ENCODE peak calls at places on chromosomes 12 and 14, in seven cellular contexts. O is T-helper 1 cell, M is NCI-H1048, Z is GDM1, D is T-helper 2 cell, W is non-pigmented ciliary epithelial cell, C is H54. Y is an unnamed sample.

GRCh38 chr12:6769003-6769389 is 2.8 kb downstream of the PTMS start:
- DNase-seq in O (no peak), M (no peak), Z (no peak), D (no peak), W (no peak), C (no peak), Y (no peak)

GRCh38 chr12:42090899-42091298 is 53.8 kb downstream of the GXYLT1 start:
- DNase-seq in O (no peak), M (no peak), Z (no peak), D (no peak), W (peak), C (peak), Y (no peak)

GRCh38 chr12:108126212-108126611 is 2.9 kb upstream of the WSCD2 start:
- DNase-seq in O (no peak), M (no peak), Z (no peak), D (no peak), W (no peak), C (no peak), Y (no peak)

GRCh38 chr14:22477569-22478194 is 111.3 kb downstream of the DAD1 start:
- DNase-seq in O (no peak), M (no peak), Z (no peak), D (no peak), W (no peak), C (no peak), Y (no peak)

GRCh38 chr12:42507589-42507988 is 82.0 kb downstream of the PRICKLE1 start:
- DNase-seq in O (no peak), M (no peak), Z (no peak), D (no peak), W (no peak), C (no peak), Y (no peak)

GRCh38 chr12:6752181-6752930 is 585 bp downstream of the MLF2 start:
- DNase-seq in O (no peak), M (no peak), Z (no peak), D (no peak), W (no peak), C (no peak), Y (no peak)

GRCh38 chr12:65878540-65878939 is 54.3 kb downstream of the HMGA2 start:
- DNase-seq in O (no peak), M (no peak), Z (no peak), D (no peak), W (no peak), C (no peak), Y (no peak)

GRCh38 chr12:25423355-25423754 is 129.7 kb downstream of the LMNTD1 start:
- DNase-seq in O (no peak), M (no peak), Z (no peak), D (no peak), W (no peak), C (no peak), Y (no peak)

GRCh38 chr12:28443337-28443736 is 253.1 kb downstream of the CCDC91 start:
- DNase-seq in O (no peak), M (no peak), Z (no peak), D (no peak), W (no peak), C (no peak), Y (no peak)

Y was measured in GF-D8.